ENCODE peak calls at places on chromosomes 1 and 21, in four cellular contexts. P is activated CD8-positive, alpha-beta memory T cell treated with anti-CD3 and anti-CD28 coated beads, Interleukin-2, amount 50 U/mL, for 4 hours; N is AG08396; B is LoVo. H is an unnamed sample.

GRCh38 chr1:30525980-30526651 is 197.3 kb downstream of the MATN1 start:
- DNase-seq in P (no peak), N (peak), B (peak), H (peak)

GRCh38 chr1:96752394-96752793 is 30.8 kb downstream of the PTBP2 start:
- DNase-seq in P (no peak), B (no peak), N (no peak), H (no peak)

GRCh38 chr21:29501451-29501850 is 202.7 kb downstream of the BACH1 start:
- DNase-seq in B (no peak), N (peak), P (no peak), H (no peak)

GRCh38 chr1:111615874-111616715 is 3.5 kb upstream of the RAP1A start:
- DNase-seq in B (no peak), N (no peak), P (peak), H (no peak)

GRCh38 chr1:17304155-17304826 is 3.7 kb upstream of the PADI4 start:
- DNase-seq in N (no peak), P (no peak), B (no peak), H (no peak)

GRCh38 chr1:53321366-53321765 is 6.5 kb downstream of the LRP8 start:
- DNase-seq in P (no peak), B (no peak), N (no peak), H (peak)

GRCh38 chr1:41365772-41366427 is 4.7 kb downstream of the FOXO6 start:
- DNase-seq in N (no peak), P (peak), B (no peak), H (no peak)

GRCh38 chr1:27491748-27492700 is 2.1 kb upstream of the WASF2 start:
- DNase-seq in B (no peak), N (no peak), P (no peak), H (no peak)

GRCh38 chr21:41139275-41139674 is 28.7 kb upstream of the BACE2 start:
- DNase-seq in B (no peak), P (no peak), N (no peak), H (no peak)

GRCh38 chr1:17729248-17729647 is 25.9 kb upstream of the ACTL8 start:
- DNase-seq in P (no peak), N (no peak), B (no peak), H (no peak)

GRCh38 chr1:45552309-45552708 is 1.7 kb downstream of the AKR1A1 start:
- DNase-seq in B (no peak), N (no peak), P (no peak), H (no peak)